ENCODE peak calls at places on chromosomes 6 and 20, in four cellular contexts. J is HepG2, L is GM12878, H is H1. F is an unnamed sample.
A peak's percentile ranks its signal among the peaks of the same experiment; 100 is the strongest.

GRCh38 chr20:61391812-61392520 is 139.9 kb downstream of the CDH4 start:
- DNase-seq in J (no peak), L (no peak), H (no peak), F (no peak)

GRCh38 chr20:46568570-46569129 is 18.2 kb upstream of the OCSTAMP start:
- DNase-seq in J (peak; percentile 79), L (no peak), H (no peak), F (no peak)

GRCh38 chr6:154243793-154244768 is 112.5 kb downstream of the IPCEF1 start:
- DNase-seq in J (no peak), L (no peak), H (no peak), F (no peak)

GRCh38 chr20:62749851-62750445 is 41.3 kb downstream of the NTSR1 start:
- DNase-seq in J (no peak), L (no peak), H (no peak), F (no peak)

GRCh38 chr6:151327079-151327478 is 64.3 kb downstream of the ZBTB2 start:
- DNase-seq in J (no peak), L (no peak), H (no peak), F (no peak)

GRCh38 chr20:2846698-2847097 is 6.2 kb downstream of the VPS16 start:
- DNase-seq in J (no peak), L (no peak), H (no peak), F (no peak)

GRCh38 chr6:85641916-85642773 is 541 bp downstream of the SYNCRIP start:
- DNase-seq in J (peak; percentile 35), L (no peak), H (no peak), F (no peak)

GRCh38 chr20:24116611-24117010 is 128.0 kb upstream of the GGTLC1 start:
- DNase-seq in J (no peak), L (no peak), H (no peak), F (no peak)

GRCh38 chr6:35096129-35096852 is 44.8 kb downstream of the TCP11 start:
- DNase-seq in J (peak; percentile 26), L (no peak), H (no peak), F (no peak)

GRCh38 chr6:156948807-156949206 is 171.6 kb downstream of the ARID1B start:
- DNase-seq in J (no peak), L (no peak), H (no peak), F (no peak)

GRCh38 chr6:109093732-109094131 is 914 bp downstream of the SESN1 start:
- DNase-seq in J (no peak), L (no peak), H (no peak), F (no peak)

GRCh38 chr6:37554480-37554819 is 54.8 kb upstream of the CCDC167 start:
- DNase-seq in J (no peak), L (no peak), H (no peak), F (no peak)

GRCh38 chr6:125095501-125096301 is 57.9 kb upstream of the TPD52L1 start:
- DNase-seq in J (no peak), L (no peak), H (no peak), F (no peak)

GRCh38 chr20:62719250-62719945 is 10.8 kb downstream of the NTSR1 start:
- DNase-seq in J (no peak), L (no peak), H (no peak), F (no peak)

GRCh38 chr20:25669826-25670422 is 26.7 kb downstream of the ZNF337 start:
- DNase-seq in J (peak; percentile 61), L (no peak), H (no peak), F (no peak)

GRCh38 chr6:21846541-21847451 is 253.2 kb downstream of the SOX4 start:
- DNase-seq in J (peak; percentile 25), L (no peak), H (no peak), F (no peak)

GRCh38 chr6:43897571-43898302 is 127.7 kb downstream of the VEGFA start:
- DNase-seq in J (no peak), L (no peak), H (no peak), F (no peak)

GRCh38 chr20:1892122-1892385 is 3.2 kb upstream of the SIRPA start:
- DNase-seq in J (no peak), L (no peak), H (no peak), F (no peak)

GRCh38 chr20:36311854-36312723 is 6.0 kb downstream of the DLGAP4 start:
- DNase-seq in J (no peak), L (no peak), H (no peak), F (no peak)

GRCh38 chr6:85429346-85429745 is 20.5 kb upstream of the NT5E start:
- DNase-seq in J (no peak), L (no peak), H (no peak), F (no peak)

GRCh38 chr6:10256113-10256690 is 158.7 kb downstream of the TFAP2A start:
- DNase-seq in J (no peak), L (no peak), H (no peak), F (no peak)

GRCh38 chr6:3045369-3045768 is 22.9 kb upstream of the RIPK1 start:
- DNase-seq in J (no peak), L (no peak), H (no peak), F (no peak)

GRCh38 chr6:145214570-145214969 is 520.8 kb downstream of the EPM2A start:
- DNase-seq in J (peak; percentile 47), L (no peak), H (no peak), F (no peak)

GRCh38 chr6:107574856-107575255 is 84.9 kb downstream of the SOBP start:
- DNase-seq in J (no peak), L (no peak), H (no peak), F (no peak)

GRCh38 chr20:24382775-24383174 is 86.7 kb upstream of the SYNDIG1 start:
- DNase-seq in J (no peak), L (no peak), H (no peak), F (no peak)

GRCh38 chr20:25280051-25280573 is 32.2 kb downstream of the PYGB start:
- DNase-seq in J (no peak), L (no peak), H (no peak), F (no peak)

GRCh38 chr20:58515240-58516212 is at the start of gene APCDD1L:
- DNase-seq in J (no peak), L (no peak), H (peak; percentile 25), F (no peak)

DNA sequence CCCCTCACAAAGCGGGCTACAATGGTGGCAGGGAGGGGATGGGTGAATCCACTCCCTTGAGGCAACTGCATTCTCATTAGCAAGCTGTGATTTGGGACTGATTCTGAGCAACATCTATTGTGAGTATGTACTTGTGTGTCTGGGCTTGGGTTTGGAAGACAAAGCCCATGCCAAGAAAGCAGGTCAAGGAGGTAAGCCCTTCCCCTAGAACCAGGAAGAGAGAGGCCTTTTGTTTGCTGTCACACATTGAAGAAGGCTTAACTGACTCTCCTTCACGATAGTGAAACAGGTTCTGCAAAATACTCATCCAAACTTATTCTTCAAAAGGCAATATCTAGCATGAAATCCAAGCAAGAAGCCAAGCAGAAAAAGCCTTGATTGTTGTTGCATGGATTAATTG is 403.1 kb upstream of the ID4 start:
- DNase-seq in J (no peak), L (no peak), H (no peak), F (no peak)
- TF ChIP-seq SUZ12 in J (no peak), L (no peak), H (no peak), F (no peak)

DNA sequence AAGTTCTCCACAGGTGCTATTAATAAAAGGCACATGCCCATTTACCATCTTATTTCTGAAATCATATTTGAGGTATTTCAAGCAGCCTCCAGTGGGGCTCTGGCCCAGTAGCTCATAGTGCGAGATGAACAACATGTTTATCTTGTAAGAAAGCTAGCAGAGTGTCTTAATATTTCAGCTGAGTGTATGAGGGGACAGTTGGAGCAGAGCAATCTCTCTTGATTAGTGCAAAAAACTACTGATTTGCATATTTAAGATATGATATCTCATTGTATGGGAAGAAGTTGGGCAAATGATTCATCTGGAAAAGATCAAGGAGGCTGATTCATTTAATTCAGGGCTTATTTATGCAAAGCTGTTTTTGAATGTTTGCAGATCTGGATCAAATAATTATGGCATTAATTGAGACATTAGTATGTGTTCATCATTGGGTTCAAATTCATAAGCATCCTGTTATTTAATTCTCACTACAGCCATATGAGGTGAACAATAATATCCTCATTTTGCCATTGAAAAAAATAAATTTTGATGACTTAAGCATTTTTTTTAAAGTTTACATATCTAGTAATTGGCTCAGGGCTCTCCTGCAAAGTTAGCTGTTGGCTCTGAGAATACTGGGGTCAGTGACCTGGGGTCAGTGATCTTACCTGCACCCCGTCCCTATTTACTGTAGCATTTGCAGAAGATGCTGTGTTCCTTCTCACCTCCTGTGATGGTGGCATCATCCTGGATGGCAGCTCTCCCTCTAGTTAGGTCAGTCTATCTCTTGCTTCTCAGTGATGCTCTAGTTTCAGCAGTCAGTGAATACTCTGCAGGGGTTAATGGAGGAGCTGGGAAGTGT is 24.1 kb upstream of the GCLC start:
- DNase-seq in J (no peak), L (no peak), H (no peak), F (no peak)
- TF ChIP-seq ZNF274 in J (no peak), L (no peak), H (no peak), F (no peak)

GRCh38 chr6:26269406-26270120 is 95.4 kb upstream of the BTN3A2 start:
- DNase-seq in J (no peak), L (no peak), H (no peak), F (no peak)
- TF ChIP-seq SUZ12 in J (no peak), L (no peak), H (no peak), F (no peak)

GRCh38 chr6:16700202-16700997 is 60.9 kb downstream of the ATXN1 start:
- DNase-seq in J (no peak), L (no peak), H (no peak), F (no peak)
- TF ChIP-seq ZNF274 in J (no peak), L (no peak), H (no peak), F (no peak)

DNA sequence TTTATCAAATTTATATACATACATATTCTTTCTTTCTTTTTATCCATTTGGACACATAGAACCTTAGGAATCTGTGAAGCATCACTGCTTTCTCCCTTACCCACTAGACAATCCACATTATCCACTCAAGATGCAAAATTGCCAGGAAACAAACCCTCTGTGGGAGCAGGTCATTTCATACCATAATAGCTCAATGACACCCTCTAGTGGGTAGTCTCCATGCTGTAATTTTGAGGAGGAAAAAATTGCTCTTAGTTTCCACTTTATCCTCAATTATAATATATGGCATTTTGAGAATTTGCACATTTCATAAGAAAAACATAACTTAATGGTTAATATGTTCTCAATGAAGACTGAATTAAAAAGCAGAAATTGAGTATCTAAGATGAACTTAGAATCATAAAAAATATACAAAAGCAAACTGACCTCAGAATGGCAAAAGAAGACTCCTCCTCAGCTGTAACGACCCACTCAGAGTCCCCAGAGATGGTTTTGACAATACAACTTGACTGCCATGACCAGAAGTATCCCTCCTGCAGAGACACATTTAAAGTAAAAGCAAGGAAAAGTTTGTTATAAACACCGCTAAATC is 164.1 kb downstream of the FRK start:
- DNase-seq in J (peak; percentile 14), L (no peak), H (no peak), F (peak; percentile 5)
- TF ChIP-seq SUZ12 in J (no peak), L (no peak), H (no peak), F (no peak)

GRCh38 chr6:83702077-83702476 is 6.8 kb downstream of the SNAP91 start:
- DNase-seq in J (no peak), L (no peak), H (no peak), F (no peak)

GRCh38 chr6:83696674-83697073 is 12.2 kb downstream of the SNAP91 start:
- DNase-seq in J (no peak), L (no peak), H (no peak), F (no peak)
- TF ChIP-seq ZNF274 in J (no peak), L (no peak), H (no peak), F (no peak)